ENCODE peak calls at places on chromosomes 13 and 19, in seven cellular contexts. S, G, Q, T, F, U and L are unnamed samples.

GRCh38 chr13:106331116-106331515 is 204.3 kb downstream of the EFNB2 start:
- DNase-seq in S (no peak), G (no peak), Q (no peak), T (no peak), F (no peak), U (no peak), L (no peak)

GRCh38 chr19:45876411-45877197 is 9.3 kb downstream of the IRF2BP1 start:
- DNase-seq in S (no peak), G (no peak), Q (no peak), T (peak), F (peak), U (no peak), L (no peak)

GRCh38 chr19:47022541-47023447 is 3.2 kb downstream of the NPAS1 start:
- DNase-seq in S (no peak), G (no peak), Q (peak), T (no peak), F (no peak), U (no peak), L (no peak)

GRCh38 chr13:46495647-46496046 is 57.3 kb upstream of the LRCH1 start:
- DNase-seq in S (no peak), G (no peak), Q (no peak), T (no peak), F (peak), U (no peak), L (no peak)

GRCh38 chr19:1862424-1863307 is 713 bp downstream of the KLF16 start:
- DNase-seq in S (no peak), G (peak), Q (peak), T (no peak), F (peak), U (no peak), L (no peak)

GRCh38 chr19:44539991-44540390 is 10.5 kb upstream of the CEACAM20 start:
- DNase-seq in S (no peak), G (no peak), Q (no peak), T (no peak), F (no peak), U (no peak), L (no peak)

GRCh38 chr19:8577247-8577646 is at the start of gene MYO1F:
- DNase-seq in S (peak), G (no peak), Q (no peak), T (no peak), F (no peak), U (no peak), L (peak)

GRCh38 chr13:106700007-106700950 is 132.3 kb upstream of the ARGLU1 start:
- DNase-seq in S (no peak), G (no peak), Q (no peak), T (peak), F (no peak), U (no peak), L (no peak)

GRCh38 chr13:24630851-24631341 is 49.3 kb upstream of the ATP12A start:
- DNase-seq in S (no peak), G (no peak), Q (no peak), T (peak), F (no peak), U (no peak), L (no peak)

GRCh38 chr19:41064974-41065569 is 23.2 kb upstream of the CYP2A13 start:
- DNase-seq in S (no peak), G (no peak), Q (no peak), T (peak), F (peak), U (no peak), L (no peak)

GRCh38 chr13:39407138-39407537 is 195.9 kb downstream of the LHFPL6 start:
- DNase-seq in S (no peak), G (no peak), Q (no peak), T (no peak), F (no peak), U (no peak), L (no peak)

GRCh38 chr13:112664501-112665203 is 25.2 kb upstream of the ATP11A start:
- DNase-seq in S (no peak), G (no peak), Q (no peak), T (peak), F (no peak), U (no peak), L (peak)

GRCh38 chr13:67135356-67135755 is 94.8 kb downstream of the PCDH9 start:
- DNase-seq in S (no peak), G (no peak), Q (no peak), T (no peak), F (no peak), U (no peak), L (no peak)

GRCh38 chr13:39353988-39354387 is 249.0 kb downstream of the LHFPL6 start:
- DNase-seq in S (no peak), G (no peak), Q (no peak), T (peak), F (no peak), U (no peak), L (no peak)